ENCODE peak calls at places on chromosomes 1 and 21, in eight cellular contexts. M, B, C, P, U, X, J and G are unnamed samples. For H3K9me3, the result is how much of the 10 kb centered on the place peaks cover.

GRCh38 chr1:30033276-30034104 is 689.9 kb downstream of the MATN1 start:
- DNase-seq in M (no peak), B (no peak), C (no peak), P (no peak), U (no peak), X (no peak), J (no peak), G (no peak)

GRCh38 chr1:185373813-185374524 is 56.9 kb upstream of the IVNS1ABP start:
- DNase-seq in M (peak), B (peak), C (no peak), P (peak), U (no peak), X (peak), J (no peak), G (no peak)

GRCh38 chr1:52007228-52008073 is 17.0 kb upstream of the RAB3B start:
- DNase-seq in M (no peak), B (no peak), C (no peak), P (no peak), U (no peak), X (no peak), J (no peak), G (peak)

GRCh38 chr1:121544500-121544899 is 359.7 kb downstream of the SRGAP2C start:
- DNase-seq in M (no peak), B (no peak), C (no peak), P (no peak), U (no peak), X (no peak), J (no peak), G (no peak)

GRCh38 chr1:62687421-62687902 is 724 bp downstream of the DOCK7 start:
- DNase-seq in M (peak), B (peak), C (peak), P (peak), U (peak), X (peak), J (peak), G (peak)

GRCh38 chr1:92949937-92950817 is 11.1 kb downstream of the DIPK1A start:
- DNase-seq in M (peak), B (peak), C (peak), P (peak), U (no peak), X (peak), J (no peak), G (peak)

GRCh38 chr1:183002797-183003594 is 20.2 kb upstream of the LAMC1 start:
- DNase-seq in M (no peak), B (peak), C (no peak), P (peak), U (no peak), X (no peak), J (no peak), G (peak)

GRCh38 chr1:192702212-192702993 is 66.5 kb downstream of the RGS13 start:
- DNase-seq in M (peak), B (peak), C (no peak), P (peak), U (no peak), X (peak), J (no peak), G (peak)

GRCh38 chr1:2115008-2115921 is 65.1 kb downstream of the PRKCZ start:
- DNase-seq in M (no peak), B (no peak), C (no peak), P (no peak), U (no peak), X (no peak), J (no peak), G (no peak)

GRCh38 chr1:44044071-44044801 is 13.0 kb upstream of the SLC6A9 start:
- DNase-seq in M (peak), B (no peak), C (no peak), P (no peak), U (no peak), X (peak), J (peak), G (peak)

GRCh38 chr1:200226268-200226968 is 183.4 kb downstream of the ZNF281 start:
- DNase-seq in M (no peak), B (peak), C (peak), P (no peak), U (no peak), X (no peak), J (peak), G (peak)

GRCh38 chr1:202376247-202376646 is 27.7 kb downstream of the PPP1R12B start:
- DNase-seq in M (no peak), B (peak), C (no peak), P (peak), U (no peak), X (no peak), J (no peak), G (no peak)

GRCh38 chr1:199460933-199461332 is 566.6 kb upstream of the NR5A2 start:
- DNase-seq in M (no peak), B (peak), C (no peak), P (peak), U (no peak), X (no peak), J (no peak), G (no peak)

GRCh38 chr1:162906485-162906884 is 45.5 kb upstream of the CCDC190 start:
- DNase-seq in M (peak), B (no peak), C (no peak), P (no peak), U (no peak), X (peak), J (no peak), G (peak)

GRCh38 chr1:155300553-155301329 is 497 bp downstream of the PKLR start:
- DNase-seq in M (no peak), B (no peak), C (no peak), P (no peak), U (peak), X (no peak), J (peak), G (no peak)

GRCh38 chr21:26127918-26128317 is 42.7 kb downstream of the APP start:
- DNase-seq in M (peak), B (peak), C (no peak), P (peak), U (no peak), X (peak), J (no peak), G (peak)

GRCh38 chr1:212179394-212180076 is 105.7 kb upstream of the PPP2R5A start:
- DNase-seq in M (peak), B (peak), C (no peak), P (peak), U (peak), X (peak), J (no peak), G (peak)

GRCh38 chr1:80450711-80451110 is 1350.0 kb upstream of the ADGRL2 start:
- DNase-seq in M (peak), B (no peak), C (no peak), P (no peak), U (no peak), X (peak), J (no peak), G (no peak)

GRCh38 chr1:156623946-156624813 is 5.0 kb downstream of the HAPLN2 start:
- DNase-seq in M (peak), B (peak), C (no peak), P (peak), U (peak), X (peak), J (peak), G (no peak)

GRCh38 chr1:163824006-163824405 is 502.3 kb downstream of the NUF2 start:
- DNase-seq in M (peak), B (peak), C (no peak), P (peak), U (no peak), X (no peak), J (no peak), G (peak)

GRCh38 chr1:30966690-30967369 is 58.3 kb upstream of the SDC3 start:
- DNase-seq in M (peak), B (peak), C (no peak), P (peak), U (peak), X (peak), J (peak), G (peak)

GRCh38 chr21:46152939-46153258 is 2.5 kb downstream of the FTCD start:
- DNase-seq in M (no peak), B (no peak), C (no peak), P (no peak), U (no peak), X (no peak), J (no peak), G (no peak)

GRCh38 chr1:233518344-233518743 is 95.6 kb upstream of the KCNK1 start:
- DNase-seq in M (peak), B (no peak), C (peak), P (no peak), U (peak), X (peak), J (peak), G (no peak)

GRCh38 chr1:50658421-50659076 is 235.3 kb upstream of the DMRTA2 start:
- DNase-seq in M (no peak), B (peak), C (no peak), P (peak), U (no peak), X (no peak), J (no peak), G (peak)

GRCh38 chr1:233238884-233239432 is 56.6 kb downstream of the PCNX2 start:
- DNase-seq in M (no peak), B (peak), C (no peak), P (peak), U (peak), X (no peak), J (no peak), G (no peak)

GRCh38 chr1:151056149-151056548 is 3.3 kb downstream of the CDC42SE1 start:
- DNase-seq in M (no peak), B (no peak), C (no peak), P (no peak), U (no peak), X (no peak), J (no peak), G (no peak)

GRCh38 chr21:41766051-41766882 is 585 bp downstream of the RIPK4 start:
- DNase-seq in M (no peak), B (no peak), C (no peak), P (no peak), U (no peak), X (no peak), J (no peak), G (no peak)

GRCh38 chr1:36306210-36306901 is at the start of gene SH3D21:
- DNase-seq in M (peak), B (no peak), C (peak), P (peak), U (peak), X (peak), J (peak), G (no peak)

GRCh38 chr1:24481098-24481497 is 21.5 kb upstream of the RCAN3 start:
- DNase-seq in M (no peak), B (no peak), C (peak), P (no peak), U (no peak), X (no peak), J (no peak), G (no peak)

GRCh38 chr1:226116673-226117072 is 54.2 kb downstream of the H3-3A start:
- DNase-seq in M (no peak), B (no peak), C (no peak), P (no peak), U (no peak), X (no peak), J (no peak), G (no peak)

GRCh38 chr1:226664413-226665101 is 74.5 kb downstream of the ITPKB start:
- DNase-seq in M (no peak), B (peak), C (no peak), P (peak), U (peak), X (peak), J (no peak), G (peak)

GRCh38 chr1:119286587-119287181 is 81.9 kb upstream of the HAO2 start:
- DNase-seq in M (peak), B (peak), C (peak), P (peak), U (peak), X (peak), J (peak), G (peak)

GRCh38 chr1:245306628-245307410 is 152.0 kb downstream of the KIF26B start:
- DNase-seq in M (no peak), B (no peak), C (no peak), P (no peak), U (no peak), X (no peak), J (no peak), G (no peak)

GRCh38 chr1:26570287-26570686 is 40.7 kb downstream of the RPS6KA1 start:
- DNase-seq in M (no peak), B (peak), C (no peak), P (peak), U (no peak), X (no peak), J (no peak), G (peak)

GRCh38 chr1:53678507-53678906 is 60.5 kb downstream of the GLIS1 start:
- DNase-seq in M (no peak), B (peak), C (no peak), P (peak), U (no peak), X (no peak), J (no peak), G (no peak)
- H2AFZ ChIP-seq in M (no peak), B (no peak), C (no peak), P (no peak), U (no peak), X (no peak), J (no peak), G (no peak)

GRCh38 chr1:165352109-165352441 is 4.4 kb downstream of the LMX1A start:
- DNase-seq in M (no peak), B (no peak), C (no peak), P (no peak), U (no peak), X (no peak), J (no peak), G (no peak)

GRCh38 chr1:165354739-165355138 is 1.8 kb downstream of the LMX1A start:
- DNase-seq in M (no peak), B (no peak), C (no peak), P (no peak), U (no peak), X (no peak), J (no peak), G (no peak)

GRCh38 chr1:165353731-165354671 is 2.5 kb downstream of the LMX1A start:
- DNase-seq in M (no peak), B (no peak), C (no peak), P (no peak), U (no peak), X (no peak), J (no peak), G (no peak)

GRCh38 chr1:165350861-165351260 is 5.7 kb downstream of the LMX1A start:
- DNase-seq in M (no peak), B (no peak), C (no peak), P (no peak), U (no peak), X (no peak), J (no peak), G (no peak)

DNA sequence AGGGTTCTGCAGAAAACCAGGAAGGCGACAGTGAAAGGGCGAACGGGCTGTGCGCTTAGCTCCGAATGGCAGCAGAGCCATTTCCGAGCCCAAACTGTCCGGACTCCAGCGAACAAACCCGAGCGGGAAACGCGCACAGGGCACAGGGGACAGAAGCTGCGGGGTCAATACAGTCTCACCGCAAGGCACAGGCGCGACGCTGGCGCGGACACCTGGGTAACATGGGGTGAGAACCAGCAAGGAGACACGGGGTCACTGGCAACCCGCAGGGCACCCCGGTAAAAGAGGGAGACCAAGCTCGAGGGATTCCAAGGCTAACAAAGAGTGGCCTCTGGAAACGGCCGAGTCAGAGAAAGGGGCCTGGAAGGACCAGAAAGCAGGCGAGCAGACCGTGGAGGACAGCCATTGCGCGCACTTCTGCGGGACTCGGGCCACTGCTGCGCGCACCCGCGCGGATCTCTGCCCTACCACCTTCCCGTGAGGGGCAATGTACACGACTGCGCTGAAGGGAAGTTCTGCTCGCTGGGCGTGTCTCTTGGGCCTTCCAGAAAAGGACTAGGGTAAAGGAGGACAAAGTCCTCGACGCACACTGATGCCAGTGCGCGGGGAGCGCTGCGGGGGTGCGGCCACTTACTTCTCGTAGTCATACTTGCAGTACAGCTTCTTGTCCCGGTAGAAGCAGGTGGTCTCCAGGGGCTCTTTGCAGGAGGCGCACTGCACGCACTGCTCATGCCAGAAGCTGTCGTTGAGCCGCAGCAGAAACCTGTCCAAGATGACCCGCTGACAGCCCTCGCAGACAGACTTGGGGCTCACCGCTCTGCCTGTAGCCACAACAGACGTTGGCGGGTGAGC is 3.8 kb downstream of the LMX1A start:
- DNase-seq in M (no peak), B (no peak), C (no peak), P (no peak), U (peak), X (no peak), J (no peak), G (no peak)
- H3K9me3 ChIP-seq in M (under half), B (under half), C (under half), P (under half), U (under half), X (under half), J (under half), G (under half)

GRCh38 chr1:153534226-153534932 is 1.4 kb downstream of the S100A6 start:
- DNase-seq in M (no peak), B (peak), C (no peak), P (peak), U (no peak), X (peak), J (no peak), G (peak)

GRCh38 chr1:153532161-153532560 is 3.6 kb downstream of the S100A6 start:
- DNase-seq in M (no peak), B (no peak), C (no peak), P (no peak), U (no peak), X (no peak), J (no peak), G (no peak)

GRCh38 chr1:153534933-153535663 is 693 bp downstream of the S100A6 start:
- DNase-seq in M (no peak), B (no peak), C (no peak), P (peak), U (no peak), X (no peak), J (no peak), G (no peak)

GRCh38 chr1:153532769-153533599 is 2.8 kb downstream of the S100A6 start:
- DNase-seq in M (peak), B (peak), C (peak), P (peak), U (peak), X (peak), J (peak), G (peak)

GRCh38 chr1:153533689-153534201 is 2.0 kb downstream of the S100A6 start:
- DNase-seq in M (peak), B (peak), C (no peak), P (peak), U (peak), X (peak), J (peak), G (peak)
- H2AFZ ChIP-seq in M (no peak), B (peak), C (no peak), P (no peak), U (no peak), X (no peak), J (peak), G (peak)

DNA sequence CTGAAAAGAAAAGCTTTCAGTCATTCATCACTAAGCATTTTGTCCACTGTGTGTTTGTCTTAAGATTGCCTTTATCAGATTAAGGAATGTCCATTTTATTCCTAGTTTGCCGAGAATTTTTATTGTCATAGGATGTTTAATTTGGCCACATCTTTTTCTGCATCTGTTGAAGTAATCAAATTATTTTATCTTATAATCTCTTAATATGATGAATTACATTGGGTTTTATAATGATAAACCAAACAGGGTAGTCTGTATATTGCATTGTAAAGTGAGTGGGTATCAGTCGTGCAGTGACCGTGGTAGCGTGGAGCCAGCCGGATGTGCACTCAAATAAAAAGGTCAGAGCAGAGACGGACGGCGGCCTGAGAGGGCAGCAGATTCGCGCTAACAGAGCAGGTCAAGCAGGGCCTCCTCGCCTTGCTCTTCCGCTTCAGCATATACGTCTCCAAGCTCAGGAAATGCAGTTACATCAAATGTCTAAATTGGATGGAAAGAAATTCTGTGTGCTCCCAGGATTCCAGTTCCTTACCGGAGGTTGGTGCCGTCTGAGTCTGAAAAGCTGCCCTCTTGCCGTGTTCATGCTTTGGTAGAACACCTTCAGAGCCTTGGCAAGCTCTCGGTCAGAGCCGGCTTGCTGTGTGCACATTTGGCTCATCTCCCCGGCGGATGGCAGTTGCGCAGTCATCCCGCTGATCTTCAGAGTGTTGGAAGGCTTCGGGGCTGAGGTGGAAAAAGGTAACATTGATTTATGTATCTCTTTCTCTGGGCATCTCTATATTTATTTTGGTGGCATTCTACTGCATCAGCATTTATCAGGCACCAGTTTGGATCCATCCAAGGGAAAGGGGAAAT is 51.5 kb downstream of the SCCPDH start:
- DNase-seq in M (no peak), B (no peak), C (no peak), P (no peak), U (no peak), X (no peak), J (no peak), G (no peak)
- H3K9me3 ChIP-seq in M (under half), B (under half), C (under half), P (under half), U (under half), X (under half), J (under half), G (under half)

GRCh38 chr1:230026139-230026538 is 40.9 kb upstream of the GALNT2 start:
- DNase-seq in M (no peak), B (no peak), C (no peak), P (no peak), U (no peak), X (no peak), J (no peak), G (no peak)

GRCh38 chr1:230025686-230026085 is 41.4 kb upstream of the GALNT2 start:
- DNase-seq in M (no peak), B (no peak), C (no peak), P (no peak), U (no peak), X (no peak), J (no peak), G (no peak)

GRCh38 chr1:230022666-230023380 is 44.2 kb upstream of the GALNT2 start:
- DNase-seq in M (no peak), B (no peak), C (no peak), P (no peak), U (no peak), X (no peak), J (no peak), G (no peak)

GRCh38 chr1:230016139-230016538 is 50.9 kb upstream of the GALNT2 start:
- DNase-seq in M (no peak), B (no peak), C (no peak), P (no peak), U (no peak), X (no peak), J (no peak), G (no peak)

GRCh38 chr1:230020451-230020850 is 46.6 kb upstream of the GALNT2 start:
- DNase-seq in M (no peak), B (no peak), C (no peak), P (no peak), U (no peak), X (no peak), J (no peak), G (no peak)
- H2AFZ ChIP-seq in M (no peak), B (no peak), C (no peak), P (no peak), U (no peak), X (no peak), J (no peak), G (no peak)

GRCh38 chr1:9286556-9286955 is 6.1 kb upstream of the SPSB1 start:
- DNase-seq in M (no peak), B (no peak), C (no peak), P (no peak), U (no peak), X (no peak), J (no peak), G (no peak)
- H3K9me3 ChIP-seq in M (under half), B (under half), C (under half), P (under half), U (under half), X (under half), J (under half), G (under half)